ENCODE peak calls at places on chromosomes 4 and X, in five cellular contexts. S, G, O, P and I are unnamed samples.

GRCh38 chr4:89248879-89249281 is 58.7 kb downstream of the GPRIN3 start:
- DNase-seq in S (no peak), G (no peak), O (peak), P (no peak), I (no peak)

GRCh38 chr4:10159671-10160070 is 43.1 kb upstream of the WDR1 start:
- DNase-seq in S (no peak), G (no peak), O (no peak), P (no peak), I (no peak)

GRCh38 chr4:123581802-123582201 is 185.2 kb downstream of the SPRY1 start:
- DNase-seq in S (no peak), G (no peak), O (no peak), P (no peak), I (no peak)

GRCh38 chrX:11438767-11439166 is 145.6 kb downstream of the AMELX start:
- DNase-seq in S (no peak), G (no peak), O (no peak), P (no peak), I (no peak)

GRCh38 chrX:54529166-54529558 is 857 bp upstream of the GNL3L start:
- DNase-seq in S (no peak), G (no peak), O (no peak), P (no peak), I (no peak)

GRCh38 chr4:93770201-93770600 is 58.4 kb upstream of the ATOH1 start:
- DNase-seq in S (no peak), G (no peak), O (no peak), P (no peak), I (no peak)

GRCh38 chrX:136271300-136271699 is 20.1 kb upstream of the MAP7D3 start:
- DNase-seq in S (no peak), G (no peak), O (no peak), P (no peak), I (no peak)

GRCh38 chr4:110354460-110354859 is 121.5 kb upstream of the ENPEP start:
- DNase-seq in S (no peak), G (no peak), O (no peak), P (no peak), I (no peak)

GRCh38 chr4:687048-687974 is 1.6 kb downstream of the SLC49A3 start:
- DNase-seq in S (no peak), G (peak), O (peak), P (no peak), I (no peak)

GRCh38 chr4:113952452-113953029 is 26.9 kb downstream of the ARSJ start:
- DNase-seq in S (peak), G (peak), O (peak), P (no peak), I (peak)

GRCh38 chr4:91840359-91840758 is 463.4 kb upstream of the GRID2 start:
- DNase-seq in S (no peak), G (no peak), O (no peak), P (no peak), I (no peak)

GRCh38 chrX:135480076-135480475 is 40.4 kb upstream of the INTS6L start:
- DNase-seq in S (no peak), G (no peak), O (no peak), P (no peak), I (no peak)

GRCh38 chr4:139532951-139533350 is 23.1 kb downstream of the SETD7 start:
- DNase-seq in S (no peak), G (no peak), O (no peak), P (no peak), I (peak)

GRCh38 chr4:1852904-1853623 is 2.9 kb downstream of the LETM1 start:
- DNase-seq in S (no peak), G (no peak), O (no peak), P (no peak), I (no peak)

GRCh38 chrX:147351644-147352043 is 537.1 kb upstream of the CXorf51A start:
- DNase-seq in S (no peak), G (no peak), O (no peak), P (no peak), I (no peak)

GRCh38 chr4:8347660-8348059 is 78.1 kb downstream of the HTRA3 start:
- DNase-seq in S (no peak), G (no peak), O (no peak), P (no peak), I (no peak)

GRCh38 chr4:163693776-163694175 is 199.3 kb downstream of the TMA16 start:
- DNase-seq in S (no peak), G (peak), O (no peak), P (no peak), I (no peak)

GRCh38 chrX:15468036-15468435 is 25.1 kb downstream of the PIR start:
- DNase-seq in S (no peak), G (peak), O (peak), P (no peak), I (peak)

GRCh38 chrX:69158166-69159040 is 6.8 kb downstream of the PJA1 start:
- DNase-seq in S (peak), G (peak), O (peak), P (no peak), I (peak)

GRCh38 chr4:7775396-7775795 is 164.3 kb downstream of the AFAP1 start:
- DNase-seq in S (no peak), G (no peak), O (no peak), P (no peak), I (no peak)

GRCh38 chr4:55078987-55079386 is 46.4 kb downstream of the KDR start:
- DNase-seq in S (no peak), G (peak), O (peak), P (no peak), I (no peak)

GRCh38 chr4:72390409-72390808 is 178.6 kb downstream of the ADAMTS3 start:
- DNase-seq in S (no peak), G (peak), O (no peak), P (no peak), I (no peak)

GRCh38 chrX:20623448-20623847 is 356.7 kb upstream of the RPS6KA3 start:
- DNase-seq in S (no peak), G (peak), O (no peak), P (no peak), I (no peak)

GRCh38 chr4:147244786-147245185 is 236.1 kb upstream of the EDNRA start:
- DNase-seq in S (no peak), G (no peak), O (no peak), P (no peak), I (no peak)

GRCh38 chr4:145609494-145610427 is 9.4 kb upstream of the MMAA start:
- DNase-seq in S (peak), G (peak), O (peak), P (peak), I (no peak)